ENCODE peak calls at places on chromosomes 1 and 21, in five cellular contexts. T is pancreas, W is GM12865, K is Panc1, Z is upper lobe of right lung. G is an unnamed sample.

GRCh38 chr1:201557572-201557958 is 18.6 kb downstream of the NAV1 start:
- DNase-seq in W (no peak), T (no peak), K (no peak), Z (no peak), G (no peak)

GRCh38 chr1:41360074-41361027 is 883 bp upstream of the FOXO6 start:
- DNase-seq in Z (peak; percentile 50), K (no peak), W (no peak), T (peak; percentile 24), G (no peak)

GRCh38 chr1:156151093-156151688 is 2.2 kb upstream of the SEMA4A start:
- DNase-seq in Z (no peak), T (no peak), K (no peak), W (peak; percentile 79), G (no peak)

GRCh38 chr1:17729909-17730308 is 25.2 kb upstream of the ACTL8 start:
- DNase-seq in K (no peak), Z (no peak), T (no peak), W (no peak), G (no peak)

GRCh38 chr1:31564606-31564989 is 11.7 kb upstream of the TINAGL1 start:
- DNase-seq in K (no peak), W (no peak), T (no peak), Z (peak; percentile 43), G (no peak)

GRCh38 chr1:29682918-29683314 is 446.6 kb downstream of the PTPRU start:
- DNase-seq in T (peak; percentile 77), W (no peak), Z (peak; percentile 39), K (no peak), G (no peak)

GRCh38 chr1:54804471-54805132 is 3.5 kb upstream of the TTC22 start:
- DNase-seq in Z (no peak), T (no peak), W (peak; percentile 55), K (no peak), G (no peak)

GRCh38 chr1:184376359-184376758 is 10.5 kb upstream of the C1orf21 start:
- DNase-seq in W (no peak), T (no peak), Z (no peak), K (no peak), G (no peak)

GRCh38 chr1:100584761-100585745 is 47.1 kb downstream of the GPR88 start:
- DNase-seq in Z (no peak), K (no peak), T (no peak), W (no peak), G (no peak)

GRCh38 chr1:232386721-232387510 is 243.0 kb downstream of the SIPA1L2 start:
- DNase-seq in Z (no peak), T (no peak), K (no peak), W (no peak), G (no peak)

GRCh38 chr21:44666401-44667320 is at the start of gene KRTAP12-2:
- DNase-seq in Z (no peak), T (no peak), K (no peak), W (no peak), G (no peak)

GRCh38 chr1:34125721-34126380 is 39.2 kb downstream of the CSMD2 start:
- DNase-seq in K (no peak), T (no peak), Z (no peak), W (no peak), G (no peak)

GRCh38 chr1:99250724-99251123 is 13.6 kb upstream of the PLPPR4 start:
- DNase-seq in K (no peak), Z (no peak), T (no peak), W (no peak), G (no peak)

GRCh38 chr1:245469734-245470133 is 314.9 kb downstream of the KIF26B start:
- DNase-seq in Z (no peak), T (no peak), W (no peak), K (no peak), G (no peak)

GRCh38 chr1:170448661-170449158 is 83.3 kb upstream of the GORAB start:
- DNase-seq in T (no peak), Z (no peak), W (no peak), K (no peak), G (no peak)

GRCh38 chr1:107617921-107618320 is 347.1 kb downstream of the VAV3 start:
- DNase-seq in K (no peak), Z (no peak), T (no peak), W (no peak), G (no peak)

GRCh38 chr1:47732489-47732888 is 264.7 kb downstream of the TRABD2B start:
- DNase-seq in W (no peak), Z (no peak), K (no peak), T (no peak), G (no peak)

GRCh38 chr1:230109871-230110667 is 43.0 kb downstream of the GALNT2 start:
- DNase-seq in K (no peak), Z (no peak), T (no peak), W (peak; percentile 98), G (no peak)

DNA sequence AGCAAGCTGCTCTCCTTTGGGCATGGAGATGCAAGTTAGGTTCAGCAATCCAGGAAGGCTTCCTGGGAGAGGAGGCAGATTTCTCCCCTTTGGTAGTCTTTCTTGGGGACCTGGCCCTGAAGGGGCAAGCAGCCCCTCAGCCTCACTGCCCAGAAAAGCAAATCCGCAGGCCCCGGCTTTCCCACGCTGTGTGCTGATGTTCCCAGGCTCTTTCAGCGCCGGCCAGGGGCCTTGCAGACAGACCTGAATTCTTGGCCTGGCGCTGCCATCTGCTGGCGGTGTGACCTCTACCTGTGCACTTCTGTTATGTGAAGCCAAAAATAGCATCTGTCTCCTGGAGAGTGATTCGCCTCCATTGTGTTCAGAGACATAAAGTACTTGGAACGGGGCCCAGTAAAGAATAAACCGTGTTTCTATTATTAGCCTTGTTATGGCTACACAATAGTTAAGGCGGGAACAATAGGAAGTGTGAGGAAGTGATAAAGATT is 64.8 kb downstream of the ALPL start:
- DNase-seq in Z (peak; percentile 79), K (no peak), W (peak; percentile 53), T (peak; percentile 61), G (peak; percentile 92)
- H3K4me3 ChIP-seq in Z (no peak overlapping the region), K (no peak overlapping the region), W (no peak overlapping the region), T (no peak overlapping the region), G (no peak overlapping the region)

GRCh38 chr21:32844076-32844475 is 72.5 kb upstream of the PAXBP1 start:
- DNase-seq in Z (no peak), T (no peak), K (no peak), W (no peak), G (no peak)

GRCh38 chr21:32843561-32843960 is 72.0 kb upstream of the PAXBP1 start:
- DNase-seq in Z (no peak), W (no peak), K (no peak), T (no peak), G (no peak)

DNA sequence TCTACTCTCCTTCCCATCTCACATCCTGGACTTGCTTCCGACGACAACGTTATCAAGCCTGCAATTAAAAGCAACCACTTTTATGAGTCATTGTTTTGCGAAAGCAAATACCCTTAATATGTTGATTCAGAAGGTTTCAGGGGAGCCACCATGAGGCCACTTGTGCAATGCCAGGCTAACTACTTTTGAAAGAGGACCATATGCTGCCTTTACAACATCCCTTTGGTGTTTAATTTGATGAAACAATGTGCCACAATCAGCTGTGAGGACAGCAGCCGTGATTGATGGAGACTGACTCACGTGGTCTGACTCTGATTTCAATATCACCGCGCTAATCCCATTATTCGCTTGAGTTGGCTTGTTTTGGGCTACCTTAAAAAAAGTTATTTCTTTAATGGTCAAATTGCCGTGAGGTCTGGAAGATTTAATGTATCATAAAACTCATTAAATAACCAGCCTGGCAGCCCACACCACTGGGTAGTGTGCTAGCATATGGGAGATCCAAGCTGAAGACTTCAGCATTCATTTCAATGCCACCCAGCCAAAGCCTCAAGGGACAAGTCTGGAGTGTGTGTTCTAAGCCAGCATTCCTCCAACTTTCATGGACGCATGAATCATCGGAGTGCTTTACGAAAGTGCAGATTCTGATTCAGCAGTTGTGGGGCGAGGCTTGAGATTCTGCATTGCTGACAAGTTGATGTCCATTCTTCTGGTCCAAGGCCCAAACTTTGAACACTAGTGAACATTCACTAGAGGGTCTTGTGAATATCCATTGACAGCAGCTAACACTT is 73.3 kb upstream of the PAXBP1 start:
- DNase-seq in Z (no peak), W (no peak), K (no peak), T (no peak), G (no peak)
- TF ChIP-seq CTCF in Z (no peak), W (no peak), K (no peak), T (no peak), G (peak; percentile 20)

GRCh38 chr1:209257021-209257420 is 326.5 kb upstream of the CAMK1G start:
- DNase-seq in Z (no peak), T (no peak), W (no peak), K (no peak), G (no peak)
- H3K4me3 ChIP-seq in Z (no peak overlapping the region), T (no peak overlapping the region), W (no peak overlapping the region), K (no peak overlapping the region), G (no peak overlapping the region)

GRCh38 chr1:168636200-168636599 is 59.8 kb downstream of the XCL1 start:
- DNase-seq in W (no peak), K (no peak), T (no peak), Z (no peak), G (no peak)
- TF ChIP-seq CTCF in W (no peak), K (peak; percentile 16), T (no peak), Z (peak; percentile 26), G (peak; percentile 6)

DNA sequence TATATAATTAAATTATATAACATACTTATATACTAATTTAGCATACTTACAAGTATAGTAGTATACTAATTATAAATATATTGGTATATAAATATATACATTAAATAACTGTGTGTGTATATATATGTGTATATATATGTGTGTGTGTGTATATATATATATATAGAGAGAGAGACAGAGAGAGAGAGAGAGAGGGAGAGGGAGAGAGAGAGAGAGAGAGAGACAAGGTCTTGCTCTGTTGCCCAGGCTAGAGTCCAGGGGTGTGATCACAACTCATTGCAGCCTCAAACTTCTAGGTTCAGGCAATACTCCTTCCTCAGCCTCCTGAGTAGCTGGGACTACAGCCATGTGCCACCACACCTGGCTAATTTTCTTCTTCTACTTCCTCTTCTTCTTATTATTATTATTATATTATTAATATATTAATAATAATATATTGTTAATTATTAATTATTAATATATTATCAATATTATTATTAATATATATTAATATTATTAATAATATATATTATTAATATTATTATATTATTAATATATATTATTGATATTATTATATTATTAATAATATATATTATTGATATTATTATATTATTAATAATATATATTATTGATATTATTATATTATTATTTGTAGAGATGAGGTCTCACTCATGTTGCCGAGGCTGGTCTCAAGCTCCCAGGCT is 185.5 kb downstream of the CRB1 start:
- DNase-seq in Z (no peak), K (no peak), T (no peak), W (no peak), G (no peak)
- H3K4me3 ChIP-seq in Z (no peak overlapping the region), K (no peak overlapping the region), T (no peak overlapping the region), W (no peak overlapping the region), G (no peak overlapping the region)

DNA sequence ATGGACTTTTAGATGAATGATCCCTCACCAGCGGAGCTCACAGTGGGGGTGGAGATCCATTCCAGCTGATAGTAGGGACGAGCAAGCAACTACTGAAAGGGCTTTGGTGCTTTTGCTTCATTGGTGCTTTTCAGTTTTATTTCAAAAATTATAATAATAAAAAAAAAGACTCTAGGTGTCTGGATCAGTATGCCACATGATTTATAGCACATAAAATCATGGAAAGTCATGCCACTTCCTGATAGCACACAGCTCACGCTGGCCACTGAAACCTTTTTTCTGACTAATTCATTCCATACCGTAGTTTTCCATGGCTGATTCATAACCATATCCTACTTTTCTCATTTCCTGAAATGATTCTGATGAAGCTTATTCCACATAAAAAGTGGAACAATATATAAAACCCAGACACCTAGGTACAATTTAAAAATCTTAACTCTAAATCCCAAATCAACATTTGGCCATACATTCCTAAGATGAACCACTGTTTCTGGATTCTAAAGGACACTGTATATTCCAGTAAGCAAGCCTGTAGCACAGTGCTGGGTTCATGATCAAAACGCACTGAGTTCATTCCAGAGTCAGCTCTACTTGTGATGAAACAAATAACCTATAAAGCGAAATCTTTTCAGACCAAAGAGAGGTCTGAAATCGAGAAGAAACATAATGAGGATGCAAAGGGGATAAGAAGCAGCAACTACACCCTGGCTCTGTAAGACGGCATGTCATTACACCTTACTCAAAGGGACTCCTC is 41.4 kb upstream of the KCNE1 start:
- DNase-seq in K (peak; percentile 46), Z (no peak), W (no peak), T (no peak), G (peak; percentile 35)
- TF ChIP-seq CTCF in K (no peak), Z (no peak), W (no peak), T (no peak), G (no peak)

GRCh38 chr1:226082587-226082917 is 20.0 kb downstream of the H3-3A start:
- DNase-seq in K (no peak), Z (no peak), T (no peak), W (no peak), G (no peak)
- H3K4me3 ChIP-seq in K (peak overlapping the region; percentile 72), Z (peak overlapping the region; percentile 88), T (peak overlapping the region; percentile 74), W (peak overlapping the region; percentile 78), G (peak overlapping the region; percentile 69)

G was measured in astrocyte of the cerebellum.